ENCODE peak calls at places on chromosomes 1 and 21, in five cellular contexts. Z, D, M, X and P are unnamed samples.

GRCh38 chr1:5812295-5812694 is 179.9 kb downstream of the NPHP4 start:
- DNase-seq in X (no peak), Z (no peak), M (no peak), D (no peak), P (no peak)

GRCh38 chr1:101193733-101194169 is 43.1 kb upstream of the S1PR1 start:
- DNase-seq in Z (no peak), X (no peak), M (no peak), D (no peak), P (no peak)

GRCh38 chr1:236844499-236845271 is 49.6 kb downstream of the MTR start:
- DNase-seq in X (no peak), D (no peak), M (no peak), Z (no peak), P (no peak)

GRCh38 chr21:35084869-35085268 is 35.8 kb upstream of the RUNX1 start:
- DNase-seq in D (no peak), M (no peak), Z (no peak), X (no peak), P (no peak)

GRCh38 chr1:53557830-53558784 is 98.9 kb downstream of the DMRTB1 start:
- DNase-seq in X (peak), D (no peak), M (peak), Z (no peak), P (no peak)

GRCh38 chr1:108140177-108140576 is 60.0 kb downstream of the SLC25A24 start:
- DNase-seq in D (no peak), X (no peak), M (no peak), Z (no peak), P (no peak)

GRCh38 chr1:113677250-113678158 is 81.8 kb downstream of the PHTF1 start:
- DNase-seq in Z (no peak), D (peak), M (no peak), X (no peak), P (no peak)

GRCh38 chr1:203033287-203033686 is 7.0 kb downstream of the PPFIA4 start:
- DNase-seq in D (no peak), M (no peak), X (no peak), Z (no peak), P (no peak)

GRCh38 chr1:246081138-246081702 is 425.9 kb downstream of the SMYD3 start:
- DNase-seq in M (no peak), Z (no peak), X (no peak), D (no peak), P (no peak)

GRCh38 chr1:14815175-14815882 is 216.8 kb downstream of the KAZN start:
- DNase-seq in D (no peak), Z (no peak), M (no peak), X (no peak), P (no peak)

GRCh38 chr21:45457832-45458172 is 52.8 kb downstream of the COL18A1 start:
- DNase-seq in D (no peak), X (no peak), Z (no peak), M (no peak), P (no peak)

GRCh38 chr1:1959840-1960479 is 40.9 kb upstream of the TMEM52 start:
- DNase-seq in M (peak), D (peak), X (no peak), Z (peak), P (peak)

GRCh38 chr1:97046765-97047411 is 325.3 kb downstream of the PTBP2 start:
- DNase-seq in D (no peak), Z (no peak), X (no peak), M (no peak), P (no peak)

GRCh38 chr1:217919683-217920502 is 288.7 kb downstream of the SPATA17 start:
- DNase-seq in M (no peak), Z (no peak), D (no peak), X (no peak), P (no peak)

GRCh38 chr21:21373969-21374368 is 375.8 kb downstream of the NCAM2 start:
- DNase-seq in X (no peak), D (peak), M (no peak), Z (no peak), P (no peak)

GRCh38 chr1:196317535-196318522 is 290.4 kb downstream of the KCNT2 start:
- DNase-seq in D (peak), M (no peak), X (no peak), Z (no peak), P (peak)

GRCh38 chr1:172069535-172069934 is 228.2 kb downstream of the DNM3 start:
- DNase-seq in D (peak), Z (no peak), M (no peak), X (no peak), P (no peak)

GRCh38 chr1:59150537-59151386 is 146.1 kb upstream of the FGGY start:
- DNase-seq in X (peak), M (peak), Z (no peak), D (no peak), P (peak)

GRCh38 chr1:213669964-213670691 is 317.6 kb upstream of the PROX1 start:
- DNase-seq in Z (no peak), M (peak), D (no peak), X (no peak), P (no peak)

GRCh38 chr1:231241751-231242150 is 739 bp downstream of the GNPAT start:
- DNase-seq in Z (no peak), M (peak), D (no peak), X (no peak), P (no peak)

GRCh38 chr1:93056214-93056613 is 22.9 kb upstream of the MTF2 start:
- DNase-seq in X (no peak), D (no peak), Z (no peak), M (no peak), P (no peak)

GRCh38 chr1:248686815-248687214 is 15.8 kb downstream of the OR14I1 start:
- DNase-seq in Z (no peak), X (no peak), M (no peak), D (no peak), P (no peak)

GRCh38 chr21:45539796-45540600 is 2.2 kb downstream of the SLC19A1 start:
- DNase-seq in Z (no peak), M (peak), D (no peak), X (peak), P (peak)

GRCh38 chr1:167168424-167168823 is 52.3 kb upstream of the POU2F1 start:
- DNase-seq in X (no peak), D (no peak), M (no peak), Z (no peak), P (peak)

GRCh38 chr1:109296782-109297181 is 10.0 kb downstream of the MYBPHL start:
- DNase-seq in D (no peak), M (no peak), X (no peak), Z (no peak), P (no peak)

GRCh38 chr21:44087426-44088400 is 19.5 kb upstream of the PWP2 start:
- DNase-seq in Z (no peak), X (peak), D (no peak), M (no peak), P (no peak)

GRCh38 chr1:61757945-61758344 is 15.7 kb downstream of the PATJ start:
- DNase-seq in X (no peak), Z (no peak), M (no peak), D (no peak), P (no peak)

GRCh38 chr1:172588296-172589291 is 55.6 kb downstream of the SUCO start:
- DNase-seq in Z (no peak), D (no peak), X (no peak), M (no peak), P (no peak)

GRCh38 chr1:95035536-95035935 is 37.2 kb downstream of the ALG14 start:
- DNase-seq in Z (no peak), M (no peak), D (no peak), X (no peak), P (no peak)